ENCODE peak calls at places on chromosome 2, in ten cellular contexts. S, R, H, B, D, E, Q, X, O and Y are unnamed samples.

GRCh38 chr2:166765141-166765540 is 123.1 kb upstream of the XIRP2 start:
- DNase-seq in S (no peak), R (no peak), H (no peak), B (no peak), D (no peak), E (no peak), Q (no peak), X (no peak), O (no peak), Y (no peak)

GRCh38 chr2:64402876-64403275 is 51.1 kb upstream of the LGALSL start:
- DNase-seq in S (no peak), R (no peak), H (no peak), B (no peak), D (no peak), E (no peak), Q (no peak), X (no peak), O (no peak), Y (no peak)

GRCh38 chr2:177056540-177056939 is 156.1 kb upstream of the HNRNPA3 start:
- DNase-seq in S (no peak), R (no peak), H (no peak), B (no peak), D (no peak), E (no peak), Q (no peak), X (no peak), O (no peak), Y (no peak)

GRCh38 chr2:189836644-189837043 is 52.4 kb downstream of the PMS1 start:
- DNase-seq in S (no peak), R (no peak), H (peak; percentile 54), B (no peak), D (no peak), E (no peak), Q (no peak), X (no peak), O (no peak), Y (no peak)

GRCh38 chr2:96637385-96638143 is 548 bp downstream of the KANSL3 start:
- DNase-seq in S (peak; percentile 76), R (peak; percentile 81), H (peak; percentile 50), B (peak; percentile 93), D (peak; percentile 45), E (peak; percentile 93), Q (peak; percentile 68), X (peak; percentile 93), O (peak; percentile 87), Y (peak; percentile 69)

GRCh38 chr2:98348066-98348561 is 1.9 kb downstream of the CNGA3 start:
- DNase-seq in S (no peak), R (peak; percentile 68), H (no peak), B (no peak), D (no peak), E (no peak), Q (no peak), X (no peak), O (peak; percentile 23), Y (no peak)

GRCh38 chr2:119311371-119311770 is 55.3 kb downstream of the C2orf76 start:
- DNase-seq in S (no peak), R (no peak), H (no peak), B (no peak), D (no peak), E (no peak), Q (no peak), X (no peak), O (no peak), Y (no peak)

GRCh38 chr2:169109502-169110409 is 40.4 kb downstream of the DHRS9 start:
- DNase-seq in S (peak; percentile 78), R (peak; percentile 89), H (no peak), B (peak; percentile 75), D (peak; percentile 56), E (peak; percentile 79), Q (peak; percentile 74), X (peak; percentile 71), O (peak; percentile 54), Y (peak; percentile 12)

GRCh38 chr2:118881490-118882129 is 34.2 kb upstream of the EN1 start:
- DNase-seq in S (peak; percentile 5), R (peak; percentile 76), H (no peak), B (no peak), D (peak; percentile 39), E (no peak), Q (peak; percentile 68), X (no peak), O (peak; percentile 53), Y (no peak)

GRCh38 chr2:11179196-11179595 is 23.9 kb downstream of the SLC66A3 start:
- DNase-seq in S (no peak), R (no peak), H (no peak), B (no peak), D (no peak), E (no peak), Q (no peak), X (no peak), O (no peak), Y (no peak)

GRCh38 chr2:60581461-60582282 is 28.2 kb upstream of the BCL11A start:
- DNase-seq in S (peak; percentile 61), R (peak; percentile 80), H (no peak), B (peak; percentile 80), D (peak; percentile 51), E (peak; percentile 64), Q (peak; percentile 67), X (peak; percentile 66), O (peak; percentile 91), Y (peak; percentile 46)

GRCh38 chr2:51553456-51553855 is 521.5 kb upstream of the NRXN1 start:
- DNase-seq in S (no peak), R (no peak), H (no peak), B (no peak), D (no peak), E (no peak), Q (no peak), X (no peak), O (no peak), Y (no peak)

GRCh38 chr2:48617618-48618017 is at the start of gene GTF2A1L:
- DNase-seq in S (no peak), R (no peak), H (no peak), B (no peak), D (no peak), E (no peak), Q (no peak), X (no peak), O (no peak), Y (no peak)

GRCh38 chr2:43251171-43251731 is 24.8 kb upstream of the ZFP36L2 start:
- DNase-seq in S (no peak), R (no peak), H (no peak), B (no peak), D (no peak), E (no peak), Q (no peak), X (peak; percentile 69), O (no peak), Y (no peak)

GRCh38 chr2:196372811-196373664 is 201.7 kb upstream of the STK17B start:
- DNase-seq in S (no peak), R (no peak), H (no peak), B (no peak), D (no peak), E (peak; percentile 14), Q (no peak), X (no peak), O (no peak), Y (no peak)

GRCh38 chr2:227430644-227431043 is 41.3 kb upstream of the AGFG1 start:
- DNase-seq in S (no peak), R (no peak), H (no peak), B (no peak), D (no peak), E (no peak), Q (no peak), X (no peak), O (no peak), Y (no peak)

GRCh38 chr2:39334529-39334928 is 90.8 kb upstream of the CDKL4 start:
- DNase-seq in S (no peak), R (no peak), H (no peak), B (no peak), D (no peak), E (no peak), Q (no peak), X (no peak), O (no peak), Y (no peak)

GRCh38 chr2:47653909-47654789 is 128.8 kb upstream of the MSH6 start:
- DNase-seq in S (peak; percentile 41), R (peak; percentile 68), H (peak; percentile 63), B (no peak), D (no peak), E (no peak), Q (no peak), X (no peak), O (no peak), Y (no peak)

GRCh38 chr2:241573741-241574140 is 15.2 kb downstream of the BOK start:
- DNase-seq in S (no peak), R (no peak), H (no peak), B (no peak), D (no peak), E (no peak), Q (no peak), X (peak; percentile 55), O (no peak), Y (no peak)

GRCh38 chr2:29057006-29057405 is 17.3 kb downstream of the PCARE start:
- DNase-seq in S (no peak), R (no peak), H (no peak), B (no peak), D (no peak), E (no peak), Q (no peak), X (peak; percentile 24), O (no peak), Y (no peak)

GRCh38 chr2:118970396-118971135 is 28.6 kb downstream of the MARCO start:
- DNase-seq in S (no peak), R (peak; percentile 0), H (no peak), B (peak; percentile 48), D (no peak), E (no peak), Q (no peak), X (no peak), O (no peak), Y (no peak)

GRCh38 chr2:36480596-36480995 is 117.4 kb downstream of the FEZ2 start:
- DNase-seq in S (no peak), R (no peak), H (no peak), B (no peak), D (no peak), E (no peak), Q (no peak), X (no peak), O (no peak), Y (no peak)

GRCh38 chr2:238097988-238098853 is 1.9 kb upstream of the ESPNL start:
- DNase-seq in S (no peak), R (no peak), H (peak; percentile 25), B (peak; percentile 64), D (no peak), E (peak; percentile 82), Q (no peak), X (no peak), O (peak; percentile 89), Y (no peak)

GRCh38 chr2:39119732-39120520 is 925 bp downstream of the SOS1 start:
- DNase-seq in S (peak; percentile 43), R (peak; percentile 43), H (no peak), B (peak; percentile 77), D (peak; percentile 11), E (peak; percentile 51), Q (peak; percentile 36), X (peak; percentile 73), O (peak; percentile 86), Y (no peak)

GRCh38 chr2:13714466-13714865 is 918.1 kb upstream of the LRATD1 start:
- DNase-seq in S (no peak), R (no peak), H (no peak), B (no peak), D (no peak), E (no peak), Q (no peak), X (no peak), O (no peak), Y (no peak)

GRCh38 chr2:47735046-47735445 is 47.9 kb upstream of the MSH6 start:
- DNase-seq in S (no peak), R (no peak), H (no peak), B (no peak), D (no peak), E (no peak), Q (no peak), X (no peak), O (no peak), Y (no peak)

GRCh38 chr2:142058149-142058548 is 72.7 kb downstream of the LRP1B start:
- DNase-seq in S (no peak), R (no peak), H (no peak), B (no peak), D (no peak), E (no peak), Q (no peak), X (no peak), O (no peak), Y (no peak)

GRCh38 chr2:24315669-24316068 is 44.7 kb downstream of the ITSN2 start:
- DNase-seq in S (no peak), R (no peak), H (peak; percentile 16), B (no peak), D (no peak), E (no peak), Q (no peak), X (no peak), O (peak; percentile 54), Y (no peak)